ENCODE peak calls at places on chromosomes 2 and 18, in five cellular contexts. D, A, F, H and W are unnamed samples.

GRCh38 chr2:33617401-33617800 is 18.3 kb upstream of the FAM98A start:
- DNase-seq in H (no peak), A (no peak), F (no peak), D (no peak), W (no peak)

GRCh38 chr2:172098650-172099471 is 3.8 kb downstream of the DLX2 start:
- DNase-seq in H (peak), D (no peak), F (peak), A (peak), W (peak)

GRCh38 chr2:164599954-164600589 is 21.2 kb downstream of the GRB14 start:
- DNase-seq in D (no peak), F (peak), H (peak), A (peak), W (peak)

GRCh38 chr2:102350118-102350793 is 5.3 kb upstream of the IL18R1 start:
- DNase-seq in A (no peak), F (no peak), H (no peak), D (no peak), W (no peak)

GRCh38 chr2:226743911-226744310 is 55.7 kb downstream of the IRS1 start:
- DNase-seq in D (no peak), F (no peak), A (no peak), H (no peak), W (no peak)

GRCh38 chr2:209872675-209873074 is 101.0 kb downstream of the UNC80 start:
- DNase-seq in H (peak), F (no peak), D (peak), A (no peak), W (no peak)

GRCh38 chr18:63586966-63587365 is at the start of gene SERPINB13:
- DNase-seq in A (no peak), H (no peak), D (no peak), F (no peak), W (no peak)

GRCh38 chr18:10563886-10564285 is 38.1 kb downstream of the NAPG start:
- DNase-seq in H (no peak), F (no peak), A (no peak), D (no peak), W (no peak)

GRCh38 chr2:131042161-131042775 is 51.0 kb downstream of the FAM168B start:
- DNase-seq in F (peak), D (no peak), H (no peak), A (peak), W (no peak)

GRCh38 chr2:173652311-173652710 is 297.6 kb downstream of the CDCA7 start:
- DNase-seq in F (no peak), D (no peak), A (no peak), H (peak), W (peak)

GRCh38 chr2:197312186-197312585 is 1.6 kb upstream of the ANKRD44 start:
- DNase-seq in A (no peak), H (no peak), F (no peak), D (no peak), W (no peak)

GRCh38 chr18:37397814-37398213 is 167.8 kb downstream of the CELF4 start:
- DNase-seq in A (no peak), H (no peak), D (no peak), F (no peak), W (no peak)

GRCh38 chr2:139924070-139924469 is 1143.9 kb upstream of the NXPH2 start:
- DNase-seq in A (no peak), D (no peak), F (no peak), H (no peak), W (no peak)

GRCh38 chr2:215358312-215358845 is 46.5 kb downstream of the ATIC start:
- DNase-seq in F (no peak), A (no peak), H (no peak), D (no peak), W (no peak)

GRCh38 chr18:76433788-76434187 is 61.3 kb downstream of the ZNF516 start:
- DNase-seq in F (no peak), A (no peak), H (no peak), D (no peak), W (no peak)

GRCh38 chr2:53366570-53366969 is 401.0 kb upstream of the CHAC2 start:
- DNase-seq in D (no peak), A (no peak), H (no peak), F (no peak), W (no peak)

GRCh38 chr2:53127061-53127650 is 640.4 kb upstream of the CHAC2 start:
- DNase-seq in D (no peak), F (no peak), H (no peak), A (no peak), W (no peak)

GRCh38 chr2:218995972-218996644 is 2.9 kb upstream of the CRYBA2 start:
- DNase-seq in D (no peak), A (peak), H (peak), F (peak), W (peak)

GRCh38 chr2:129925381-129925780 is 54.1 kb upstream of the RAB6C start:
- DNase-seq in D (no peak), F (no peak), H (no peak), A (no peak), W (no peak)

GRCh38 chr18:67281746-67282145 is 234.8 kb downstream of the DSEL start:
- DNase-seq in D (no peak), A (no peak), F (no peak), H (no peak), W (no peak)

GRCh38 chr18:75125359-75126331 is 83.3 kb downstream of the PTGR3 start:
- DNase-seq in H (peak), D (no peak), A (no peak), F (peak), W (no peak)

GRCh38 chr18:34691626-34692025 is 18.5 kb upstream of the DTNA start:
- DNase-seq in A (no peak), H (no peak), D (no peak), F (no peak), W (no peak)

GRCh38 chr2:29075894-29076700 is 1.8 kb upstream of the PCARE start:
- DNase-seq in A (no peak), F (peak), H (no peak), D (no peak), W (no peak)

GRCh38 chr2:6877402-6878305 is at the start of gene RSAD2:
- DNase-seq in H (peak), A (no peak), D (peak), F (no peak), W (no peak)

GRCh38 chr18:49690307-49690706 is 123.0 kb downstream of the ACAA2 start:
- DNase-seq in A (no peak), D (no peak), H (no peak), F (no peak), W (no peak)

GRCh38 chr2:67514515-67514914 is 117.4 kb downstream of the ETAA1 start:
- DNase-seq in F (no peak), H (no peak), A (no peak), D (no peak), W (no peak)

GRCh38 chr2:205936446-205936845 is 149.5 kb downstream of the INO80D start:
- DNase-seq in A (no peak), F (no peak), H (no peak), D (no peak), W (no peak)

GRCh38 chr2:128714861-128715312 is 396.2 kb upstream of the HS6ST1 start:
- DNase-seq in F (no peak), H (no peak), A (no peak), D (no peak), W (no peak)

GRCh38 chr2:200101862-200102261 is 146.5 kb downstream of the MAIP1 start:
- DNase-seq in A (no peak), F (no peak), H (no peak), D (no peak), W (no peak)

GRCh38 chr18:34399892-34400291 is 175.2 kb upstream of the NOL4 start:
- DNase-seq in D (no peak), H (no peak), A (no peak), F (no peak), W (no peak)

GRCh38 chr2:37365669-37366068 is 21.2 kb downstream of the QPCT start:
- DNase-seq in H (no peak), D (no peak), F (no peak), A (no peak), W (no peak)

GRCh38 chr18:78071146-78071710 is 821.6 kb downstream of the GALR1 start:
- DNase-seq in A (no peak), D (no peak), F (no peak), H (no peak), W (no peak)

DNA sequence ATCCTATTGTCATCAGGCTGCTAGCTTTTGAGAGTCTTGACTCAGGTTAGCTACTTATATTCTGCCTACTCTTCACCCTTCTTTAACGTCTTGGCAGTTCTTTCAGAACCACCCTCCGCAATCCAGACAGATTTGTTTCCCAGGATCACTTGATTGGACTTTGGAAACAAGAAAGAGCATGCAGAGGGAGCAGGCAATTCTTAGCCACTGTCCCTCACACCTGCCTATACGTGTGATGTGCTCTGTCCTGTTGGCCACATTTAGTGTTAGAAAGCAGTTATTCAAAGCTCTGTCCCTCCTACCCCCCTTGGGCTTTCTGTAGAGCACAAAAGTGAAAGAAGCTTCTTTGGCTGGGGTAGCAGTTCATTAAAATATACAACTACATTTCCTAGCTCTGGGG is 6.4 kb downstream of the FZD5 start:
- DNase-seq in F (no peak), D (no peak), H (no peak), A (no peak), W (no peak)
- TF ChIP-seq REST in F (no peak), D (no peak), H (no peak), A (no peak), W (no peak)

GRCh38 chr2:237485844-237486243 is 1.2 kb upstream of the MLPH start:
- DNase-seq in A (no peak), F (no peak), D (no peak), H (no peak), W (no peak)
- H3K4me3 ChIP-seq in A (no peak), F (peak), D (no peak), H (no peak), W (peak)

GRCh38 chr2:217978536-217979150 is 24.2 kb downstream of the TNS1 start:
- DNase-seq in A (no peak), H (no peak), D (no peak), F (no peak), W (no peak)

GRCh38 chr2:217977840-217978535 is 24.8 kb downstream of the TNS1 start:
- DNase-seq in D (no peak), A (no peak), F (no peak), H (no peak), W (no peak)

GRCh38 chr2:217980591-217980990 is 22.2 kb downstream of the TNS1 start:
- DNase-seq in F (no peak), A (no peak), H (no peak), D (no peak), W (no peak)

GRCh38 chr2:217980036-217980435 is 22.8 kb downstream of the TNS1 start:
- DNase-seq in F (no peak), D (no peak), H (no peak), A (no peak), W (no peak)

DNA sequence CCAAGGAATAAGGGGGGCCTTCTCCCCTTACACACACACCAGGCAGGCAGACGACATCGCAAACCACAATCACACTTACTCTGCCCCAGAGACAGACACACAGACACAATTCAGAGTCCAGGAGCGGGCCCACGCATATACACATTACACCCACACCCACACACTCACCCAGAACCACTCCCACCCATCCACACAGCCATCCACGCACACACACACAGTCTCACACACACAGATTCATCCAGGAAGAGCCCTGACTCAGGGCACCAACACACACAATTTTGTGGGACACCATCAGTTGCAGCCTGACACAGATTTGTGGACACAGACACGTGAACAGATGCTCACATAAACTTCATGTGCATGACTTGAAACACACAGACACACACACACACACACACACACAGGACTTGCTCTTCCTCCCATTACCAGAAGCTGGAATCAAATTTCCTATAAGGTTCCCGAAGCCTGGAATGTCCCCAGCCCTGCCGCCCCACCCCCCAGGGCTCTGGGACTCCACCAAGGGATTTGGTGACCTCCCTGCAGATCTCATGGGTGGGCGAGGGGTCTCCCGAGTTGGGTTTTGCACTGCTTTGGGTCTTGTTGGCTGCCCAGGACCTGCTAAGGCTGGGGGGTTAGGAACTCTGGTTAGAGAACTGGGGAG is 23.5 kb downstream of the TNS1 start:
- DNase-seq in A (no peak), H (no peak), F (no peak), D (no peak), W (no peak)
- TF ChIP-seq CHD2 in A (no peak), H (no peak), F (no peak), D (no peak), W (no peak)

DNA sequence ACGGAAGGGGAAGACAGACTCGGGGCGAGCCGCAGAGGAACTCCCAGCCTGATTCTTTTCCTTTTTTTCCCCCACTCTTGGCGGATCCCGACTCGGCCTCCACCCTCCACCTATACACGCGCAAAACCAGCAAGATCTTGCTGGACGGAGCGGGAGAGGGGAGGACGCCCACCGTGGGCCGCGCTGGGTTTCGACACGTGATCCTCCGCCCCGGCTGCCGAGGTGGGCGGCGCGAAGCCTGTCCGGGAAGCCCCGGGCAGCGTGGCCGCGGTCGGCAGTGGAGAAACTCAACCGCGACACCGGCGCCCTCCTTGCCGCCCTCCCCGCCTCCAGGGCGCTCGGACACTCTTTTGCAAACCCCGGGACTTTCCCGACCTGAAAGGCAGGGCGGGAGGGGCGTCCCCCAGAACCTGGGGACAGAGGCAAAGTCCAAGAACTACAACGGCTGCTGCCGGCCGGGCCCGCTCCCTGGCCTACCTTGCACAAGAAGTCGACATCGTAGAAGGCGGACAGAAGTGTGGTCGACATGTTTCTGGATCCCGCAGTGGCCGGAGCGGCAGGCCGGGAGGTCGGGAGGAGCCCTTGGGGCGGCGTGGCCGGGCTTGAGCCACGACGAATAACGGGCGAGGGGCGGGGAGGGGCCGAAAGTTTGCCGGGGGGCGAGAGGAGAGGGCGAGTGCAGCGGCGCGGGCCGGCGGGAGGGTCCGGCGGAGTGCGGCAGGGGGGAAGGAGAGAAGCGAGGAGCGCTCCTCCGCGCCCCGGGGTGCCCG is 433 bp downstream of the ZFP36L2 start:
- DNase-seq in D (no peak), F (peak), A (peak), H (peak), W (peak)
- TF ChIP-seq REST in D (no peak), F (peak), A (no peak), H (no peak), W (no peak)

GRCh38 chr2:178478442-178479274 is at the start of gene FKBP7:
- DNase-seq in F (peak), D (peak), A (peak), H (peak), W (peak)

GRCh38 chr2:178476477-178476876 is 1.9 kb downstream of the FKBP7 start:
- DNase-seq in D (no peak), H (no peak), A (no peak), F (no peak), W (no peak)

GRCh38 chr2:178479275-178479616 is 846 bp upstream of the FKBP7 start:
- DNase-seq in F (no peak), A (no peak), D (no peak), H (no peak), W (no peak)

GRCh38 chr2:178478102-178478441 is 328 bp downstream of the FKBP7 start:
- DNase-seq in A (peak), F (no peak), H (no peak), D (no peak), W (no peak)

GRCh38 chr2:178477443-178478099 is 829 bp downstream of the FKBP7 start:
- DNase-seq in H (no peak), D (no peak), A (no peak), F (peak), W (no peak)
- H3K4me3 ChIP-seq in H (peak), D (peak), A (peak), F (peak), W (peak)

GRCh38 chr18:21141678-21142422 is 30.2 kb upstream of the ROCK1 start:
- DNase-seq in H (no peak), D (no peak), F (no peak), A (no peak), W (no peak)
- TF ChIP-seq CHD2 in H (no peak), D (no peak), F (no peak), A (no peak), W (no peak)

GRCh38 chr2:65228249-65228750 is 669 bp downstream of the ACTR2 start:
- DNase-seq in H (peak), F (peak), D (peak), A (no peak), W (no peak)

GRCh38 chr2:65231121-65231520 is 3.5 kb downstream of the ACTR2 start:
- DNase-seq in A (no peak), H (no peak), F (no peak), D (no peak), W (no peak)

GRCh38 chr2:65232636-65233035 is 5.0 kb downstream of the ACTR2 start:
- DNase-seq in H (no peak), F (no peak), A (no peak), D (no peak), W (no peak)

GRCh38 chr2:65227471-65228248 is at the start of gene ACTR2:
- DNase-seq in A (peak), D (peak), F (peak), H (peak), W (peak)

DNA sequence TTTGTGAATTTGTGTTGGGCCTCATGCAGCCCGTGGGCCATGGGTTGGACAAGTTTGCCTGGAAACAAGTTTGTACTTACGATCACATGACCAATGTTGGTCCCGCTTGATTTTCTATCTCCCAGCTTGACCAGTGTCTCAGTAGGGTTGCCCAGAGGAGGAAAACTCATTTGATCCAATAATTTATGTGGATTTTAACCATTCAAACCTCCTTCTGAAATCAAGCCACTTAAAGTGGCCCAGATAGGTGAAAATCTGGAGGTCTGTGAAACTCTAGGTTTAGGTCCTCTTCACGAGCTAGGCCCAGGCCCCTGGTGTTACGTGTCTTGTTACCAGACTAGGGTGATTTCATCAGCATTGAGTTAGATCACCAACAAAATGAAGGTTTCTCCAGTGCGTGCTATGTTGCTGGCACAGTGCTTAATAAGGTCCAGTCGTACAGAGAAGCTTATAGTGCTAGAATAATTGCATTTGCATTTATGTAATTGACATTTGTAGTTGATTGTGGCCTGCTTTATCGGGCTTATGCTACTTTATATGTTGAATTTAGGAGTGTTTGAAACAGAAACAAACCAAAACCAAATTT is 4.4 kb downstream of the ACTR2 start:
- DNase-seq in F (no peak), H (no peak), D (no peak), A (peak), W (no peak)
- TF ChIP-seq REST in F (no peak), H (no peak), D (no peak), A (no peak), W (no peak)

GRCh38 chr2:232351686-232352510 is 26.7 kb upstream of the ALPP start:
- DNase-seq in F (no peak), H (no peak), D (no peak), A (no peak), W (no peak)
- H3K4me3 ChIP-seq in F (no peak), H (no peak), D (no peak), A (no peak), W (no peak)

GRCh38 chr2:136932700-136933099 is 167.4 kb downstream of the THSD7B start:
- DNase-seq in H (peak), F (peak), A (no peak), D (no peak), W (no peak)
- TF ChIP-seq CHD2 in H (no peak), F (no peak), A (no peak), D (no peak), W (no peak)

GRCh38 chr2:95026471-95027368 is 1.2 kb downstream of the MAL start:
- DNase-seq in A (no peak), H (no peak), F (no peak), D (no peak), W (no peak)
- TF ChIP-seq REST in A (no peak), H (no peak), F (no peak), D (no peak), W (no peak)